ENCODE peak calls at places on chromosomes 4 and X, in nine cellular contexts. Y is colonic mucosa, N is adipocyte, B is neuronal stem cell, H is mesenchymal stem cell, U is IMR-90, Q is SK-N-SH, C is MM.1S, P is fibroblast of lung. F is an unnamed sample.

GRCh38 chrX:124502599-124502998 is 156.2 kb downstream of the SH2D1A start:
- DNase-seq in Y (no peak), N (no peak), B (no peak), H (no peak), U (no peak), Q (no peak), C (no peak), P (no peak), F (no peak)

GRCh38 chr4:177596035-177596434 is 153.8 kb upstream of the AGA start:
- DNase-seq in Y (no peak), N (peak; percentile 81), B (no peak), H (peak; percentile 85), U (peak; percentile 85), Q (peak; percentile 6), C (no peak), P (peak; percentile 74), F (no peak)

GRCh38 chr4:28792917-28793597 is 1927.1 kb upstream of the PCDH7 start:
- DNase-seq in Y (no peak), N (no peak), B (no peak), H (no peak), U (no peak), Q (no peak), C (no peak), P (no peak), F (no peak)

GRCh38 chr4:68693325-68694075 is 23.0 kb upstream of the UGT2B15 start:
- DNase-seq in Y (no peak), N (no peak), B (no peak), H (no peak), U (no peak), Q (no peak), C (no peak), P (no peak), F (no peak)

GRCh38 chr4:94650690-94651089 is 107.1 kb upstream of the BMPR1B start:
- DNase-seq in Y (no peak), N (no peak), B (no peak), H (no peak), U (peak; percentile 10), Q (no peak), C (no peak), P (no peak), F (no peak)

GRCh38 chr4:61245321-61245720 is 45.2 kb downstream of the ADGRL3 start:
- DNase-seq in Y (no peak), N (no peak), B (no peak), H (no peak), U (no peak), Q (no peak), C (no peak), P (no peak), F (no peak)

GRCh38 chrX:131316260-131316659 is 27.2 kb upstream of the IGSF1 start:
- DNase-seq in Y (no peak), N (no peak), B (no peak), H (peak; percentile 16), U (no peak), Q (no peak), C (no peak), P (no peak), F (no peak)

GRCh38 chr4:2804449-2804972 is 11.6 kb downstream of the SH3BP2 start:
- DNase-seq in Y (no peak), N (no peak), B (no peak), H (no peak), U (no peak), Q (no peak), C (no peak), P (no peak), F (peak; percentile 68)

GRCh38 chr4:98680806-98681205 is 22.4 kb upstream of the TSPAN5 start:
- DNase-seq in Y (no peak), N (no peak), B (no peak), H (no peak), U (no peak), Q (no peak), C (no peak), P (no peak), F (no peak)

GRCh38 chr4:8835521-8836365 is 35.9 kb downstream of the HMX1 start:
- DNase-seq in Y (no peak), N (no peak), B (no peak), H (no peak), U (no peak), Q (peak; percentile 20), C (no peak), P (no peak), F (peak; percentile 37)

GRCh38 chr4:6155996-6156395 is 44.4 kb downstream of the JAKMIP1 start:
- DNase-seq in Y (no peak), N (no peak), B (no peak), H (no peak), U (no peak), Q (no peak), C (no peak), P (no peak), F (no peak)

GRCh38 chr4:51895816-51896408 is 53.0 kb downstream of the DCUN1D4 start:
- DNase-seq in Y (peak; percentile 71), N (peak; percentile 93), B (peak; percentile 63), H (peak; percentile 85), U (peak; percentile 67), Q (peak; percentile 64), C (peak; percentile 80), P (peak; percentile 75), F (no peak)

GRCh38 chrX:28920141-28920540 is 332.9 kb downstream of the IL1RAPL1 start:
- DNase-seq in Y (no peak), N (no peak), B (no peak), H (no peak), U (no peak), Q (no peak), C (no peak), P (no peak), F (no peak)

GRCh38 chr4:39348371-39349265 is 17.5 kb downstream of the RFC1 start:
- DNase-seq in Y (no peak), N (peak; percentile 6), B (no peak), H (peak; percentile 23), U (peak; percentile 56), Q (no peak), C (no peak), P (no peak), F (no peak)

GRCh38 chr4:65670331-65671031 is at the start of gene EPHA5:
- DNase-seq in Y (peak; percentile 19), N (peak; percentile 92), B (peak; percentile 70), H (peak; percentile 83), U (peak; percentile 41), Q (peak; percentile 69), C (peak; percentile 25), P (peak; percentile 36), F (peak; percentile 78)

GRCh38 chrX:19085975-19086772 is 36.1 kb downstream of the ADGRG2 start:
- DNase-seq in Y (no peak), N (no peak), B (no peak), H (no peak), U (no peak), Q (no peak), C (no peak), P (peak; percentile 14), F (no peak)

GRCh38 chrX:153370293-153371055 is 30.7 kb downstream of the PNMA6E start:
- DNase-seq in Y (no peak), N (no peak), B (no peak), H (no peak), U (peak; percentile 4), Q (no peak), C (no peak), P (peak; percentile 3), F (no peak)

GRCh38 chrX:55196688-55197087 is 23.5 kb upstream of the PAGE5 start:
- DNase-seq in Y (no peak), N (no peak), B (no peak), H (no peak), U (no peak), Q (no peak), C (no peak), P (no peak), F (no peak)
- H3K9me3 ChIP-seq in Y (no peaks in the 10 kb centered on the region), N (peaks cover 8% of the 10 kb centered on the region), B (peaks cover 4% of the 10 kb centered on the region), H (peaks cover 2% of the 10 kb centered on the region), U (no peaks in the 10 kb centered on the region), Q (peaks cover 4% of the 10 kb centered on the region), C (no peaks in the 10 kb centered on the region), P (no peaks in the 10 kb centered on the region), F (no peaks in the 10 kb centered on the region)

GRCh38 chrX:108736509-108737479 is at the start of gene IRS4:
- DNase-seq in Y (no peak), N (peak; percentile 18), B (peak; percentile 90), H (peak; percentile 11), U (no peak), Q (peak; percentile 46), C (peak; percentile 20), P (no peak), F (peak; percentile 73)

GRCh38 chrX:108735680-108736508 is 469 bp downstream of the IRS4 start:
- DNase-seq in Y (no peak), N (peak; percentile 34), B (no peak), H (peak; percentile 15), U (no peak), Q (peak; percentile 41), C (no peak), P (peak; percentile 1), F (peak; percentile 75)

GRCh38 chrX:108735087-108735679 is 1.2 kb downstream of the IRS4 start:
- DNase-seq in Y (no peak), N (no peak), B (no peak), H (no peak), U (no peak), Q (peak; percentile 32), C (no peak), P (no peak), F (peak; percentile 69)

GRCh38 chrX:108740299-108740774 is 4.0 kb upstream of the IRS4 start:
- DNase-seq in Y (no peak), N (no peak), B (no peak), H (no peak), U (no peak), Q (no peak), C (no peak), P (no peak), F (no peak)

GRCh38 chrX:108737754-108738153 is 1.4 kb upstream of the IRS4 start:
- DNase-seq in Y (no peak), N (no peak), B (no peak), H (no peak), U (no peak), Q (no peak), C (no peak), P (no peak), F (no peak)
- H3K9ac ChIP-seq in Y (no peak overlapping the region), N (no peak overlapping the region), B (no peak overlapping the region), H (no peak overlapping the region), U (no peak overlapping the region), Q (no peak overlapping the region), C (no peak overlapping the region), P (no peak overlapping the region), F (no peak overlapping the region)

GRCh38 chrX:7568597-7568996 is 274.4 kb upstream of the VCX start:
- DNase-seq in Y (no peak), N (no peak), B (no peak), H (no peak), U (no peak), Q (no peak), C (peak; percentile 56), P (no peak), F (no peak)

GRCh38 chrX:7570432-7571009 is 272.4 kb upstream of the VCX start:
- DNase-seq in Y (no peak), N (no peak), B (no peak), H (no peak), U (no peak), Q (no peak), C (no peak), P (no peak), F (no peak)

GRCh38 chrX:7568130-7568529 is 274.8 kb upstream of the VCX start:
- DNase-seq in Y (no peak), N (no peak), B (no peak), H (no peak), U (no peak), Q (no peak), C (no peak), P (no peak), F (no peak)
- H3K9me3 ChIP-seq in Y (no peaks in the 10 kb centered on the region), N (no peaks in the 10 kb centered on the region), B (no peaks in the 10 kb centered on the region), H (peaks cover 12% of the 10 kb centered on the region), U (peaks cover 4% of the 10 kb centered on the region), Q (no peaks in the 10 kb centered on the region), C (no peaks in the 10 kb centered on the region), P (no peaks in the 10 kb centered on the region), F (no peaks in the 10 kb centered on the region)

GRCh38 chr4:140237616-140238352 is 83.8 kb upstream of the MAML3 start:
- DNase-seq in Y (peak; percentile 80), N (peak; percentile 96), B (peak; percentile 84), H (peak; percentile 72), U (peak; percentile 93), Q (peak; percentile 88), C (no peak), P (peak; percentile 97), F (peak; percentile 91)
- H3K9ac ChIP-seq in Y (peak overlapping the region; percentile 87), N (peak overlapping the region; percentile 82), B (peak overlapping the region; percentile 65), H (peak overlapping the region; percentile 86), U (peak overlapping the region; percentile 57), Q (peak overlapping the region; percentile 61), C (no peak overlapping the region), P (peak overlapping the region; percentile 59), F (no peak overlapping the region)

F was measured in kidney.